ENCODE peak calls at places on chromosomes 12 and 14, in four cellular contexts. E is stimulated activated CD8-positive, alpha-beta memory T cell treated with anti-CD3 and anti-CD28 coated beads, Interleukin-12 subunit alpha, Interleukin-12 subunit beta, amount 100 ng/mL, for 1 hour; U is glomerular endothelial cell; M is T follicular helper cell. N is an unnamed sample.

GRCh38 chr14:30848449-30849240 is 25.7 kb upstream of the COCH start:
- DNase-seq in E (no peak), U (no peak), M (no peak), N (no peak)

GRCh38 chr12:107379852-107380567 is 286.7 kb upstream of the CRY1 start:
- DNase-seq in U (no peak), M (no peak), E (no peak), N (peak; percentile 58)

GRCh38 chr12:123973552-123974341 is 732 bp downstream of the ZNF664 start:
- DNase-seq in U (no peak), E (no peak), M (peak; percentile 10), N (peak; percentile 40)

GRCh38 chr12:24898606-24899005 is 50.3 kb downstream of the BCAT1 start:
- DNase-seq in M (no peak), U (no peak), E (no peak), N (peak; percentile 45)

GRCh38 chr12:29314421-29314820 is 66.6 kb downstream of the ERGIC2 start:
- DNase-seq in E (no peak), M (no peak), U (no peak), N (no peak)

GRCh38 chr12:71125515-71125914 is 32.3 kb downstream of the TSPAN8 start:
- DNase-seq in E (no peak), U (no peak), M (no peak), N (no peak)

GRCh38 chr12:5066251-5066650 is 22.6 kb downstream of the KCNA5 start:
- DNase-seq in U (no peak), E (no peak), M (no peak), N (no peak)

GRCh38 chr12:76272292-76272691 is 75.9 kb downstream of the BBS10 start:
- DNase-seq in U (no peak), M (no peak), E (no peak), N (no peak)

GRCh38 chr14:93184391-93185332 is at the start of the genes LYSET and MOAP1:
- DNase-seq in M (peak; percentile 85), U (no peak), E (peak; percentile 83), N (peak; percentile 87)

N was measured in EL.